ENCODE peak calls at places on chromosomes 5 and 9, in four cellular contexts. A is foreskin fibroblast, O is neuronal stem cell, J is stomach. D is an unnamed sample.

GRCh38 chr5:131406997-131407638 is 143.3 kb downstream of the CDC42SE2 start:
- DNase-seq in A (no peak), O (no peak), J (peak; percentile 46), D (no peak)

GRCh38 chr5:148042920-148043319 is 20.9 kb upstream of the SPINK5 start:
- DNase-seq in A (no peak), O (no peak), J (no peak), D (no peak)

GRCh38 chr5:4348418-4348817 is 752.8 kb downstream of the IRX1 start:
- DNase-seq in A (no peak), O (no peak), J (no peak), D (no peak)

GRCh38 chr5:55923177-55923872 is 71.4 kb downstream of the IL6ST start:
- DNase-seq in A (no peak), O (no peak), J (peak; percentile 33), D (no peak)

GRCh38 chr5:83473344-83474169 is 2.0 kb downstream of the VCAN start:
- DNase-seq in A (peak; percentile 99), O (peak; percentile 97), J (peak; percentile 56), D (peak; percentile 88)

GRCh38 chr5:64690417-64691151 is at the start of gene SHISAL2B:
- DNase-seq in A (peak; percentile 47), O (peak; percentile 65), J (no peak), D (no peak)

GRCh38 chr5:116442095-116442534 is 132.5 kb downstream of the SEMA6A start:
- DNase-seq in A (peak; percentile 58), O (no peak), J (peak; percentile 46), D (no peak)

GRCh38 chr5:139635606-139636206 is 12.4 kb upstream of the CXXC5 start:
- DNase-seq in A (peak; percentile 96), O (no peak), J (peak; percentile 83), D (no peak)

GRCh38 chr5:42338136-42338535 is 85.1 kb upstream of the GHR start:
- DNase-seq in A (no peak), O (no peak), J (no peak), D (no peak)

GRCh38 chr9:79809931-79810330 is 238.2 kb downstream of the TLE4 start:
- DNase-seq in A (peak; percentile 79), O (no peak), J (no peak), D (peak; percentile 60)

GRCh38 chr5:96004087-96004486 is 42.4 kb upstream of the ELL2 start:
- DNase-seq in A (no peak), O (no peak), J (no peak), D (no peak)

GRCh38 chr9:2681981-2682380 is 35.3 kb upstream of the KCNV2 start:
- DNase-seq in A (no peak), O (no peak), J (no peak), D (no peak)

GRCh38 chr9:135487281-135488012 is 7.9 kb downstream of the PPP1R26 start:
- DNase-seq in A (no peak), O (no peak), J (no peak), D (no peak)

GRCh38 chr9:114482602-114483001 is 22.7 kb downstream of the WHRN start:
- DNase-seq in A (no peak), O (no peak), J (no peak), D (no peak)

GRCh38 chr5:132497488-132497997 is 7.0 kb upstream of the IRF1 start:
- DNase-seq in A (peak; percentile 97), O (no peak), J (peak; percentile 63), D (no peak)

GRCh38 chr9:6302417-6302816 is 25.8 kb upstream of the TPD52L3 start:
- DNase-seq in A (peak; percentile 14), O (no peak), J (no peak), D (no peak)

GRCh38 chr5:57249251-57249874 is 75.5 kb downstream of the GPBP1 start:
- DNase-seq in A (no peak), O (no peak), J (no peak), D (no peak)

GRCh38 chr9:14031015-14031414 is 282.9 kb downstream of the NFIB start:
- DNase-seq in A (peak; percentile 83), O (peak; percentile 29), J (no peak), D (no peak)

GRCh38 chr9:14030350-14030823 is 283.6 kb downstream of the NFIB start:
- DNase-seq in A (peak; percentile 88), O (no peak), J (no peak), D (peak; percentile 3)

GRCh38 chr9:14029811-14030210 is 284.1 kb downstream of the NFIB start:
- DNase-seq in A (peak; percentile 33), O (no peak), J (no peak), D (no peak)

GRCh38 chr9:14033067-14033466 is 280.9 kb downstream of the NFIB start:
- DNase-seq in A (no peak), O (no peak), J (no peak), D (no peak)

GRCh38 chr9:14031761-14032279 is 282.1 kb downstream of the NFIB start:
- DNase-seq in A (peak; percentile 4), O (no peak), J (no peak), D (no peak)
- H3K4me3 ChIP-seq in A (no peak overlapping the region), O (no peak overlapping the region), J (no peak overlapping the region), D (no peak overlapping the region)

GRCh38 chr9:105319514-105319863 is 75.0 kb downstream of the SLC44A1 start:
- DNase-seq in A (no peak), O (no peak), J (no peak), D (no peak)
- H3K4me3 ChIP-seq in A (no peak overlapping the region), O (no peak overlapping the region), J (no peak overlapping the region), D (no peak overlapping the region)

GRCh38 chr5:1885476-1885755 is 2.7 kb upstream of the IRX4 start:
- DNase-seq in A (no peak), O (no peak), J (no peak), D (no peak)

GRCh38 chr5:1884638-1885475 is 2.1 kb upstream of the IRX4 start:
- DNase-seq in A (no peak), O (no peak), J (no peak), D (no peak)

GRCh38 chr5:1882337-1883119 is at the start of gene IRX4:
- DNase-seq in A (peak; percentile 66), O (no peak), J (no peak), D (no peak)

GRCh38 chr5:1883120-1883924 is 597 bp upstream of the IRX4 start:
- DNase-seq in A (no peak), O (no peak), J (no peak), D (no peak)

DNA sequence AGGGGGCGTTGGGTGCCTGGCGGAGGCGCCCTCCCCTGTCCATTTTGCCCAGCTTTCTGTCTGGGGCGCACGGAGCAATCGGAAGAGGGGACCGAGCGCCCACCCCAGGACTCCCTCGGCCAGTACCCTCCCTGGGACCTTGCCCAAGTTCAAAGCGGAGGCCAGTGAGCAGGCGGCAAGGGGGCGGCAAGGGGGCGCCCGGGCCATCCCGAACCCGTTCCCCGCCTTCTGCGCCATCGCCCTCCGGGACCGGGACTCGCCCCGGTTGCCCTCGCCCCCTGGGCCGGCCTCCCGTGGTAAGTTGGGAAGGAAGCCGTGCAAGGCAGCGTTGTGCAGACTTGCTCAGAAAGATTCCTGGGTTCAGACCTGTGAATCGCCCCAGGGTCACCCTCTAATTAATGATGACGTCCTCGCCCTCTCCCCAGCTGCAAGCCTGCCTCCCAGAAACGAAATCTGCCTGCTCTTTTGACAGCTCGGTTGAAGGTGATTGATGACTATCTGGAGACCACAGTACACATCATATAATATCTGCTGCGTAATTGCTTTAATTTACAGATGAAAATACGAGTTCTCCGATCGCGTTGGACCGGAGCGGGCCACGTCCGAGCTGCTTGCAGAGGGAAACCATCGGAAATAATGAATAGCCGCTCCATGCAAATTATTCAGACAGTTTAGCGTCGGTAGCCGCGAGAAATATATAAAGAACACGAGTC is 1.4 kb upstream of the IRX4 start:
- DNase-seq in A (no peak), O (no peak), J (no peak), D (no peak)
- H3K4me3 ChIP-seq in A (no peak overlapping the region), O (peak overlapping the region; percentile 44), J (no peak overlapping the region), D (no peak overlapping the region)

GRCh38 chr9:93183663-93184438 is at the start of gene WNK2:
- DNase-seq in A (peak; percentile 22), O (peak; percentile 50), J (peak; percentile 65), D (no peak)
- H3K4me3 ChIP-seq in A (no peak within 1 kb of the TSS), O (peak within 1 kb of the TSS; percentile 52), J (peak within 1 kb of the TSS; percentile 63), D (no peak within 1 kb of the TSS)

GRCh38 chr9:125681086-125681622 is 25.9 kb downstream of the MAPKAP1 start:
- DNase-seq in A (no peak), O (no peak), J (no peak), D (no peak)

GRCh38 chr9:125682340-125682739 is 24.7 kb downstream of the MAPKAP1 start:
- DNase-seq in A (no peak), O (no peak), J (no peak), D (no peak)

GRCh38 chr9:125681657-125682056 is 25.4 kb downstream of the MAPKAP1 start:
- DNase-seq in A (no peak), O (no peak), J (no peak), D (no peak)

GRCh38 chr9:125680442-125680841 is 26.6 kb downstream of the MAPKAP1 start:
- DNase-seq in A (no peak), O (no peak), J (no peak), D (no peak)

GRCh38 chr9:125679597-125680189 is 27.3 kb downstream of the MAPKAP1 start:
- DNase-seq in A (no peak), O (no peak), J (no peak), D (no peak)
- H3K4me3 ChIP-seq in A (no peak overlapping the region), O (no peak overlapping the region), J (no peak overlapping the region), D (no peak overlapping the region)

GRCh38 chr9:7979591-7979990 is 180.0 kb upstream of the DMAC1 start:
- DNase-seq in A (no peak), O (no peak), J (no peak), D (no peak)

GRCh38 chr9:7976167-7976755 is 176.7 kb upstream of the DMAC1 start:
- DNase-seq in A (no peak), O (no peak), J (no peak), D (no peak)

GRCh38 chr9:7974335-7975005 is 174.9 kb upstream of the DMAC1 start:
- DNase-seq in A (no peak), O (no peak), J (no peak), D (no peak)

GRCh38 chr9:7977586-7977985 is 178.0 kb upstream of the DMAC1 start:
- DNase-seq in A (no peak), O (no peak), J (no peak), D (no peak)

GRCh38 chr9:7976856-7977255 is 177.3 kb upstream of the DMAC1 start:
- DNase-seq in A (no peak), O (no peak), J (no peak), D (no peak)
- H3K4me3 ChIP-seq in A (no peak overlapping the region), O (no peak overlapping the region), J (no peak overlapping the region), D (no peak overlapping the region)

DNA sequence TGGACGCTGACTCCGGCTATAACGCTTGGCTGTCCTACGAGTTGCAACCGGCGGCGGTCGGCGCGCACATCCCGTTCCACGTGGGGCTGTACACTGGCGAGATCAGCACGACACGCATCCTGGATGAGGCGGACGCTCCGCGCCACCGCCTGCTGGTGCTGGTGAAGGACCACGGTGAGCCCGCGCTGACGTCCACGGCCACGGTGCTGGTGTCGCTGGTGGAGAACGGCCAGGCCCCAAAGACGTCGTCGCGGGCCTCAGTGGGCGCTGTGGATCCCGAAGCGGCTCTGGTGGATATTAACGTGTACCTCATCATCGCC is 2.1 kb downstream of the PCDHA12 start:
- DNase-seq in A (no peak), O (no peak), J (no peak), D (no peak)
- H3K4me3 ChIP-seq in A (no peak overlapping the region), O (no peak overlapping the region), J (no peak overlapping the region), D (no peak overlapping the region)

D was measured in AG04449.